ENCODE peak calls at places on chromosome 20, in four cellular contexts. C is left cardiac atrium, O is adrenal gland, F is occipital lobe. X is an unnamed sample.

GRCh38 chr20:13139459-13140150 is 81.5 kb upstream of the ISM1 start:
- DNase-seq in C (no peak), O (no peak), F (no peak), X (no peak)

GRCh38 chr20:5008743-5009142 is 7.4 kb upstream of the SLC23A2 start:
- DNase-seq in F (no peak), C (no peak), O (peak; percentile 30), X (no peak)

GRCh38 chr20:50663095-50663821 is 28.1 kb downstream of the RIPOR3 start:
- DNase-seq in O (peak; percentile 60), F (no peak), C (no peak), X (peak; percentile 62)

GRCh38 chr20:31923388-31924271 is 28.2 kb downstream of the PDRG1 start:
- DNase-seq in F (no peak), C (no peak), O (no peak), X (no peak)

GRCh38 chr20:19991826-19992225 is 25.3 kb upstream of the NAA20 start:
- DNase-seq in O (no peak), F (no peak), C (no peak), X (no peak)

GRCh38 chr20:54208492-54209044 is 681 bp downstream of the PFDN4 start:
- DNase-seq in O (no peak), C (no peak), F (peak; percentile 70), X (no peak)

GRCh38 chr20:10659651-10660601 is 13.9 kb downstream of the JAG1 start:
- DNase-seq in O (no peak), C (no peak), F (no peak), X (peak; percentile 49)

GRCh38 chr20:59749293-59749680 is 144.9 kb downstream of the PHACTR3 start:
- DNase-seq in O (no peak), C (no peak), F (no peak), X (no peak)

GRCh38 chr20:13458860-13459451 is 179.8 kb downstream of the TASP1 start:
- DNase-seq in F (no peak), C (no peak), O (no peak), X (no peak)

GRCh38 chr20:39890697-39891096 is 798.3 kb downstream of the MAFB start:
- DNase-seq in O (no peak), C (no peak), F (no peak), X (no peak)

GRCh38 chr20:39785252-39785917 is 823.2 kb downstream of the DHX35 start:
- DNase-seq in O (peak; percentile 37), C (no peak), F (no peak), X (no peak)

GRCh38 chr20:58554541-58554940 is 39.3 kb upstream of the APCDD1L start:
- DNase-seq in F (no peak), O (no peak), C (no peak), X (peak; percentile 12)

GRCh38 chr20:51022803-51023616 is at the start of gene KCNG1:
- DNase-seq in F (peak; percentile 50), C (peak; percentile 79), O (peak; percentile 26), X (peak; percentile 65)

X was measured in breast epithelium.